ENCODE peak calls at places on chromosomes 7 and 10, in eight cellular contexts. W is prostate gland; H is CD8-positive, alpha-beta T cell; A is heart left ventricle; P is PC-3; U is GM23248; M is endodermal cell; L is astrocyte. F is an unnamed sample.
A peak's percentile ranks its signal among the peaks of the same experiment; 100 is the strongest.

GRCh38 chr7:106896268-106896667 is 31.2 kb downstream of the PIK3CG start:
- DNase-seq in U (no peak), W (no peak), H (no peak), A (no peak), L (no peak), M (no peak), P (no peak), F (no peak)

GRCh38 chr10:10847313-10847712 is 170.4 kb upstream of the CELF2 start:
- DNase-seq in A (no peak), W (no peak), H (no peak), L (no peak), U (no peak), P (no peak), M (no peak), F (no peak)

GRCh38 chr10:71831646-71832552 is 19.2 kb downstream of the PSAP start:
- DNase-seq in L (peak; percentile 40), M (no peak), U (peak; percentile 58), W (no peak), A (no peak), P (peak; percentile 67), H (no peak), F (no peak)

GRCh38 chr10:73649876-73650536 is 5.8 kb downstream of the SYNPO2L start:
- DNase-seq in M (no peak), L (peak; percentile 61), H (no peak), A (no peak), P (no peak), U (peak; percentile 55), W (no peak), F (peak; percentile 31)

GRCh38 chr7:129417073-129417472 is 17.2 kb upstream of the STRIP2 start:
- DNase-seq in A (no peak), U (no peak), L (no peak), M (no peak), P (no peak), W (no peak), H (no peak), F (peak; percentile 13)

GRCh38 chr7:123996327-123996625 is 36.6 kb downstream of the TMEM229A start:
- DNase-seq in P (no peak), M (no peak), A (no peak), L (no peak), W (no peak), H (no peak), U (no peak), F (no peak)

GRCh38 chr10:87066178-87066577 is 28.5 kb downstream of the GLUD1 start:
- DNase-seq in A (no peak), H (no peak), L (no peak), U (no peak), P (no peak), W (no peak), M (no peak), F (no peak)

GRCh38 chr10:3472705-3473078 is 300.1 kb upstream of the PITRM1 start:
- DNase-seq in A (no peak), U (peak; percentile 82), H (no peak), W (no peak), L (peak; percentile 67), M (no peak), P (peak; percentile 17), F (no peak)

GRCh38 chr10:118827466-118828155 is 72.8 kb upstream of the CACUL1 start:
- DNase-seq in P (no peak), L (no peak), U (no peak), M (peak; percentile 64), H (no peak), A (no peak), W (no peak), F (no peak)

GRCh38 chr7:74225400-74225799 is 15.6 kb downstream of the LAT2 start:
- DNase-seq in M (no peak), W (no peak), U (no peak), A (no peak), L (no peak), H (no peak), P (no peak), F (no peak)

GRCh38 chr7:114021135-114021534 is 102.3 kb upstream of the PPP1R3A start:
- DNase-seq in W (no peak), P (peak; percentile 3), A (no peak), U (no peak), L (no peak), H (no peak), M (no peak), F (no peak)

GRCh38 chr10:129866894-129867293 is 97.2 kb downstream of the EBF3 start:
- DNase-seq in H (no peak), L (no peak), U (no peak), P (no peak), W (no peak), A (no peak), M (no peak), F (no peak)

GRCh38 chr7:117269417-117269816 is 53.4 kb downstream of the WNT2 start:
- DNase-seq in H (no peak), M (no peak), U (peak; percentile 97), W (no peak), A (no peak), P (peak; percentile 89), L (peak; percentile 99), F (no peak)

GRCh38 chr7:154928136-154929005 is 74.6 kb downstream of the PAXIP1 start:
- DNase-seq in H (peak; percentile 12), A (no peak), W (peak; percentile 69), L (peak; percentile 72), M (peak; percentile 57), P (peak; percentile 98), U (peak; percentile 90), F (peak; percentile 37)

GRCh38 chr10:70578371-70578947 is 24.1 kb downstream of the PRF1 start:
- DNase-seq in A (no peak), M (no peak), H (peak; percentile 54), P (peak; percentile 100), L (peak; percentile 99), W (no peak), U (peak; percentile 20), F (peak; percentile 53)

GRCh38 chr7:114085592-114086490 is 167.0 kb upstream of the PPP1R3A start:
- DNase-seq in W (peak; percentile 79), H (no peak), P (peak; percentile 22), L (peak; percentile 68), U (peak; percentile 83), A (peak; percentile 79), M (peak; percentile 94), F (peak; percentile 93)

GRCh38 chr10:117662790-117663540 is 120.4 kb downstream of the EMX2 start:
- DNase-seq in M (no peak), A (no peak), L (no peak), U (no peak), W (no peak), P (no peak), H (no peak), F (peak; percentile 31)

GRCh38 chr10:124197301-124198148 is 104.1 kb upstream of the CHST15 start:
- DNase-seq in P (no peak), U (peak; percentile 4), M (peak; percentile 38), L (no peak), W (no peak), H (no peak), A (no peak), F (no peak)

GRCh38 chr7:1123721-1124120 is 35.8 kb downstream of the GPER1 start:
- DNase-seq in U (peak; percentile 90), P (no peak), A (peak; percentile 90), L (peak; percentile 73), W (no peak), H (no peak), M (peak; percentile 95), F (no peak)

GRCh38 chr10:95388539-95388938 is 97.7 kb upstream of the PDLIM1 start:
- DNase-seq in H (no peak), P (peak; percentile 73), W (peak; percentile 65), U (no peak), L (no peak), A (no peak), M (no peak), F (no peak)

GRCh38 chr7:98946389-98946788 is 68.1 kb downstream of the TRRAP start:
- DNase-seq in W (no peak), A (no peak), M (no peak), U (no peak), P (no peak), L (no peak), H (no peak), F (no peak)

GRCh38 chr7:128392446-128393327 is 17.1 kb downstream of the IMPDH1 start:
- DNase-seq in W (no peak), U (no peak), P (no peak), M (no peak), A (peak; percentile 55), L (no peak), H (no peak), F (no peak)
- H3K9me3 ChIP-seq in W (no peaks in the 10 kb centered on the region), U (no peaks in the 10 kb centered on the region), P (no peaks in the 10 kb centered on the region), M (no peaks in the 10 kb centered on the region), A (no peaks in the 10 kb centered on the region), L (no peaks in the 10 kb centered on the region), H (no peaks in the 10 kb centered on the region), F (no peaks in the 10 kb centered on the region)

GRCh38 chr10:100660945-100661344 is 84.4 kb upstream of the PAX2 start:
- DNase-seq in H (no peak), M (no peak), W (no peak), U (no peak), L (no peak), A (no peak), P (no peak), F (no peak)
- H3K27me3 ChIP-seq in H (peaks cover 13% of the 10 kb centered on the region), M (peaks cover 89% of the 10 kb centered on the region), W (peaks cover 46% of the 10 kb centered on the region), U (peaks cover 57% of the 10 kb centered on the region), L (peaks cover 66% of the 10 kb centered on the region), A (peaks cover 53% of the 10 kb centered on the region), P (peaks cover 25% of the 10 kb centered on the region), F (peaks cover 8% of the 10 kb centered on the region)

GRCh38 chr7:35823440-35823839 is 22.6 kb downstream of the SEPTIN7 start:
- DNase-seq in M (no peak), A (no peak), L (no peak), W (no peak), P (no peak), H (no peak), U (no peak), F (no peak)

GRCh38 chr7:35819310-35819709 is 18.5 kb downstream of the SEPTIN7 start:
- DNase-seq in A (no peak), P (no peak), H (no peak), L (no peak), M (no peak), U (no peak), W (no peak), F (no peak)

GRCh38 chr7:35819954-35820703 is 19.3 kb downstream of the SEPTIN7 start:
- DNase-seq in M (no peak), U (no peak), L (no peak), A (no peak), P (no peak), W (no peak), H (no peak), F (no peak)

GRCh38 chr7:35818513-35818912 is 17.7 kb downstream of the SEPTIN7 start:
- DNase-seq in W (no peak), H (no peak), M (no peak), P (no peak), L (no peak), A (no peak), U (no peak), F (no peak)

DNA sequence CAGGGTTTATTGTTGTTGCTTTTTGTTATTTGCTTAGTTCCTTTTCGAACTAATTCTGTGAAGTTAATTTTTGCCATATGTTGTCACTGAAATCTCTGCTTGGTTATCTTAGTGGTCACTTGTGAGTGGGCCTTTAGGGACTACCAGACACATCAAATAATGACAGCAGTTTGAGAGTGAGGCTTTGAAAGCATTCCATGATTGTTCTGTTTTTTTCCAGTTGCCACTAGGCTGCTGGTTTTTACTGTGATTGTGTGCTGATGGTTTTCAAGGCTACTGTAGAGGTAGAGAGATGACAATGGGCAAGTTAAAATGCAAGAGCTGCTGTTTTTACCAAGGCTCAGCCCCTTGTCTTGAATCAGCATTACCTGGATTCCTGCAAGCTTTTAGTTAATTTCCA is 20.0 kb downstream of the SEPTIN7 start:
- DNase-seq in W (no peak), H (no peak), U (no peak), A (no peak), P (no peak), M (no peak), L (no peak), F (no peak)
- H3K9me3 ChIP-seq in W (no peaks in the 10 kb centered on the region), H (peaks cover 5% of the 10 kb centered on the region), U (no peaks in the 10 kb centered on the region), A (peaks cover 6% of the 10 kb centered on the region), P (peaks cover 7% of the 10 kb centered on the region), M (peaks cover 16% of the 10 kb centered on the region), L (no peaks in the 10 kb centered on the region), F (peaks cover 9% of the 10 kb centered on the region)

GRCh38 chr7:156065400-156065799 is 253.1 kb upstream of the SHH start:
- DNase-seq in P (no peak), M (no peak), L (no peak), A (no peak), W (no peak), U (no peak), H (no peak), F (no peak)
- H3K27me3 ChIP-seq in P (no peaks in the 10 kb centered on the region), M (no peaks in the 10 kb centered on the region), L (no peaks in the 10 kb centered on the region), A (no peaks in the 10 kb centered on the region), W (no peaks in the 10 kb centered on the region), U (no peaks in the 10 kb centered on the region), H (no peaks in the 10 kb centered on the region), F (peaks cover 18% of the 10 kb centered on the region)